ENCODE peak calls at places on chromosome 3, in ten cellular contexts. O is fibroblast of the aortic adventitia; A is AG04450; E is vagina; H is CD4-positive, alpha-beta T cell; K is nephron progenitor cell; D is lower leg skin; Q is progenitor cell of endocrine pancreas; X is A673; M is stomach. J is an unnamed sample.
A peak's percentile ranks its signal among the peaks of the same experiment; 100 is the strongest.

GRCh38 chr3:105417538-105418289 is 51.0 kb downstream of the ALCAM start:
- DNase-seq in H (no peak), Q (no peak), X (no peak), M (no peak), K (no peak), D (no peak), O (no peak), E (no peak), A (no peak), J (no peak)

GRCh38 chr3:56753206-56753605 is 48.5 kb downstream of the ARHGEF3 start:
- DNase-seq in Q (no peak), K (no peak), X (no peak), D (no peak), O (peak; percentile 39), A (no peak), H (no peak), M (no peak), E (no peak), J (no peak)

GRCh38 chr3:63523100-63523499 is 129.4 kb upstream of the SNTN start:
- DNase-seq in A (no peak), X (no peak), K (no peak), D (no peak), H (no peak), M (no peak), O (no peak), Q (no peak), E (no peak), J (no peak)

GRCh38 chr3:99949956-99950670 is 132.5 kb downstream of the CMSS1 start:
- DNase-seq in O (no peak), E (no peak), H (no peak), X (no peak), Q (no peak), M (no peak), D (no peak), A (no peak), K (no peak), J (no peak)

GRCh38 chr3:87390821-87391220 is 114.4 kb upstream of the POU1F1 start:
- DNase-seq in M (no peak), D (peak; percentile 65), O (no peak), K (no peak), Q (no peak), H (no peak), E (no peak), A (no peak), X (no peak), J (no peak)

GRCh38 chr3:8529738-8530525 is 28.3 kb downstream of the LMCD1 start:
- DNase-seq in A (no peak), M (no peak), D (no peak), Q (no peak), X (peak; percentile 21), H (no peak), O (peak; percentile 49), K (no peak), E (no peak), J (no peak)

GRCh38 chr3:22319446-22319845 is 568.4 kb upstream of the ZNF385D start:
- DNase-seq in Q (no peak), O (no peak), K (no peak), X (no peak), D (no peak), H (no peak), A (no peak), M (no peak), E (no peak), J (no peak)

GRCh38 chr3:30642715-30643361 is 36.4 kb downstream of the TGFBR2 start:
- DNase-seq in K (no peak), X (no peak), A (no peak), M (no peak), E (no peak), Q (no peak), O (no peak), H (no peak), D (no peak), J (no peak)

GRCh38 chr3:56413911-56414310 is 54.4 kb downstream of the ERC2 start:
- DNase-seq in D (no peak), K (no peak), X (no peak), H (no peak), A (no peak), M (no peak), O (no peak), Q (no peak), E (no peak), J (no peak)

GRCh38 chr3:175001091-175001490 is 142.0 kb downstream of the NAALADL2 start:
- DNase-seq in E (no peak), M (no peak), O (no peak), H (no peak), K (no peak), A (no peak), Q (no peak), D (no peak), X (no peak), J (no peak)

GRCh38 chr3:25854635-25855034 is 64.7 kb downstream of the OXSM start:
- DNase-seq in X (no peak), Q (no peak), A (peak; percentile 23), E (no peak), K (no peak), O (peak; percentile 57), D (no peak), M (no peak), H (no peak), J (no peak)

GRCh38 chr3:146498002-146498736 is 28.8 kb upstream of the PLSCR2 start:
- DNase-seq in A (no peak), X (no peak), Q (no peak), D (no peak), E (no peak), O (no peak), M (no peak), H (no peak), K (no peak), J (no peak)

GRCh38 chr3:161977063-161977462 is 480.5 kb downstream of the OTOL1 start:
- DNase-seq in M (no peak), Q (no peak), D (no peak), A (no peak), O (peak; percentile 35), E (no peak), H (no peak), X (no peak), K (no peak), J (no peak)

GRCh38 chr3:122030381-122031122 is 8.5 kb upstream of the ILDR1 start:
- DNase-seq in A (no peak), E (no peak), D (no peak), H (no peak), M (no peak), Q (no peak), O (peak; percentile 65), X (peak; percentile 33), K (no peak), J (no peak)

GRCh38 chr3:197367081-197367780 is 68.8 kb upstream of the DLG1 start:
- DNase-seq in Q (no peak), E (no peak), K (no peak), A (peak; percentile 53), O (no peak), D (peak; percentile 83), X (peak; percentile 54), M (peak; percentile 74), H (no peak), J (no peak)

GRCh38 chr3:25897019-25897418 is 107.1 kb downstream of the OXSM start:
- DNase-seq in O (no peak), D (no peak), H (no peak), K (peak; percentile 31), E (no peak), M (no peak), X (peak; percentile 15), Q (no peak), A (no peak), J (peak; percentile 65)

DNA sequence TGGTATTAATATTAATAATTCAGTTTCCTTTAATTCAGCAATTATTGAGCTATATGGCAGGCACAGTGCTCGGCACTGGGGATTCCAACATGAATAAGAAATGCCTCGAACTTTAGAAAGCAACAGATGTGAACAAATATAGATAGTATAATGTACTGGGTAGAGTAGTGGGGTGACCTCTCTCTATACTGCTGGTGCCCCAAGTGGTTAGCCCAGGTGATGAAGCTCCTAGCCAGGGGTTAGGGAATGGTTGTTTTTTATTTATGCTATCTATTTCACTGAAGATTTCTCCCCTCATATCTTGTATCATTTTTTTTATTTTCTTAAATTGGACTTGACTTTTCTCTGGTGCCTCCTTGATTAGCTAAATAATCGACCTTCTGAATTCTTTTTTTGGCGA is 62.1 kb downstream of the BHLHE40 start:
- DNase-seq in Q (no peak), X (no peak), E (no peak), M (no peak), D (no peak), H (no peak), A (no peak), O (no peak), K (no peak), J (no peak)
- TF ChIP-seq CTCF in Q (no peak), X (no peak), E (no peak), M (no peak), D (no peak), H (no peak), A (no peak), O (no peak), K (no peak), J (no peak)

GRCh38 chr3:69861556-69861955 is 122.3 kb downstream of the MITF start:
- DNase-seq in Q (no peak), K (no peak), O (no peak), H (no peak), E (no peak), M (no peak), A (no peak), X (no peak), D (no peak), J (no peak)
- TF ChIP-seq CTCF in Q (no peak), K (no peak), O (no peak), H (no peak), E (no peak), M (no peak), A (no peak), X (no peak), D (no peak), J (no peak)

DNA sequence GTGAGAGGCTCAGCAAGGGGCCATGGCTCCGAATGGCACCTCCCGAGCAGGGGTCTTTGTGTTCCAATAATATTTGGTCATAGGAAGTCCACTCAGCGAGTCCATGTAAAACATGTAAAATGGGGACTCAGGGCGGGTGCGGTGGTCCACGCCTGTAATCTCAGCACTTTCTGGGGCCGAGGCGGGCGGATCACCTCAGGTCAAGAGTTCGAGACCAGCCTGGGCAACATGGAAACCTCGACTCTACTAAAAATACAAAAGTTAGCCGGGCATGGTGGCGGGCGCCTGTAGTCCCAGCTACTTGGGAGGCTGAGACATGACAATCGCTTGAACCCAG is 26.4 kb downstream of the EFCC1 start:
- DNase-seq in A (no peak), X (no peak), K (no peak), O (no peak), Q (no peak), E (no peak), D (no peak), M (no peak), H (no peak), J (no peak)
- TF ChIP-seq CTCF in A (no peak), X (no peak), K (no peak), O (no peak), Q (no peak), E (no peak), D (no peak), M (no peak), H (no peak), J (no peak)

DNA sequence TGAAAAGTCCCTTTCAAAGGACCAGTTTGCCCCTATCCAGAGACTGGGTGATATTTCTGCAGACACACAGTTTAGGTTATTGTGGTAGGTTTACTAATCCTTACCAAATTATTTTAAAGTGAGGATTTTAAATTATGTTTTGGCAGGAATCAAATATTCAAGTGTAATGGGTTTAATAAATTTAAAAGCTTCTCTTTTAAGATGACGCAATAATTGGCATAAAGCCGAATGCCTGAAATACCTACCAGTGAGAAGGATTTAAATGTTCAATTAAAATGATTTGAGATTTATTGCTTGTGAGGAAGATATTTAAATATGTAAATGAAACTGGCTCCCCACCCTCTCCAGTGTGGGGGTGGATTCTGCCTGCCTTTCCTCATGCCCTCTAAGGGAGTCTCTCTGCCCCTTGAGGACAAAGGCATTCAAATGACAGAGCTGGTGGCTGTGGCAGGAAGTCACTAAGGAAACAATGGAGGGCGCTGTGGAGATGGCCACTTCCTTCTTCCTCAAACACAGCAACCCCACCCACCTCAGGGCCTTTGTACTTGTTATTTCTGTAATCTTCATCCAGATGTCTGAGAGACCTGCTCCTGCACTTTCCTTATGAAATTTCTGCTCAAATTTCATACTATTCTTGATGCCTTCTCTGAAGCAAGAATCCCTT is 131.7 kb downstream of the TNIK start:
- DNase-seq in H (no peak), M (peak; percentile 48), A (no peak), K (no peak), X (peak; percentile 71), E (no peak), D (no peak), O (peak; percentile 60), Q (no peak), J (no peak)
- TF ChIP-seq CTCF in H (peak; percentile 35), M (no peak), A (no peak), K (no peak), X (peak; percentile 47), E (no peak), D (no peak), O (no peak), Q (no peak), J (no peak)

J was measured in glutamatergic neuron.